ENCODE peak calls at places on chromosomes 1 and 21, in five cellular contexts. J is endothelial cell, R is mammary epithelial cell, E is cardiac fibroblast, U is IMR-90. Q is an unnamed sample.

GRCh38 chr1:216221260-216221700 is 202.0 kb downstream of the USH2A start:
- DNase-seq in R (peak), J (peak), U (peak), E (peak), Q (peak)

GRCh38 chr1:6002714-6003501 is 10.7 kb upstream of the NPHP4 start:
- DNase-seq in J (no peak), R (no peak), E (no peak), U (no peak), Q (peak)

GRCh38 chr1:53076721-53077598 is 14.9 kb downstream of the PODN start:
- DNase-seq in U (no peak), E (no peak), J (no peak), R (no peak), Q (no peak)

GRCh38 chr1:202802998-202803932 is 5.0 kb downstream of the KDM5B start:
- DNase-seq in R (peak), J (no peak), E (peak), U (peak), Q (no peak)

GRCh38 chr1:81424056-81424455 is 376.7 kb upstream of the ADGRL2 start:
- DNase-seq in J (no peak), U (peak), R (no peak), E (peak), Q (peak)

GRCh38 chr1:45326627-45327591 is at the start of gene HPDL:
- DNase-seq in J (peak), R (no peak), U (peak), E (peak), Q (peak)

GRCh38 chr21:39630191-39630591 is 17.5 kb downstream of the B3GALT5 start:
- DNase-seq in U (peak), R (no peak), J (no peak), E (no peak), Q (no peak)

GRCh38 chr1:8094481-8095241 is 68.6 kb upstream of the ERRFI1 start:
- DNase-seq in E (peak), R (peak), U (peak), J (no peak), Q (no peak)

GRCh38 chr1:200139661-200140250 is 112.2 kb downstream of the NR5A2 start:
- DNase-seq in U (peak), R (peak), E (peak), J (peak), Q (no peak)

GRCh38 chr1:203692565-203693470 is 66.2 kb downstream of the ATP2B4 start:
- DNase-seq in E (peak), U (peak), J (no peak), R (peak), Q (no peak)

GRCh38 chr1:40204855-40205254 is 42.9 kb upstream of the TMCO2 start:
- DNase-seq in E (no peak), U (no peak), R (no peak), J (no peak), Q (no peak)
- TF ChIP-seq CTCF in E (no peak), U (no peak), R (no peak), J (no peak), Q (no peak)

GRCh38 chr1:65558215-65558614 is 137.7 kb downstream of the LEPR start:
- DNase-seq in U (no peak), J (no peak), E (peak), R (no peak), Q (no peak)

GRCh38 chr1:65554829-65555228 is 134.4 kb downstream of the LEPR start:
- DNase-seq in J (no peak), R (no peak), U (no peak), E (no peak), Q (no peak)
- TF ChIP-seq CTCF in J (no peak), R (no peak), U (no peak), E (no peak), Q (no peak)

GRCh38 chr1:15325375-15326085 is 78.5 kb downstream of the FHAD1 start:
- DNase-seq in U (no peak), E (no peak), J (no peak), R (no peak), Q (no peak)
- TF ChIP-seq CTCF in U (no peak), E (no peak), J (no peak), R (no peak), Q (no peak)

DNA sequence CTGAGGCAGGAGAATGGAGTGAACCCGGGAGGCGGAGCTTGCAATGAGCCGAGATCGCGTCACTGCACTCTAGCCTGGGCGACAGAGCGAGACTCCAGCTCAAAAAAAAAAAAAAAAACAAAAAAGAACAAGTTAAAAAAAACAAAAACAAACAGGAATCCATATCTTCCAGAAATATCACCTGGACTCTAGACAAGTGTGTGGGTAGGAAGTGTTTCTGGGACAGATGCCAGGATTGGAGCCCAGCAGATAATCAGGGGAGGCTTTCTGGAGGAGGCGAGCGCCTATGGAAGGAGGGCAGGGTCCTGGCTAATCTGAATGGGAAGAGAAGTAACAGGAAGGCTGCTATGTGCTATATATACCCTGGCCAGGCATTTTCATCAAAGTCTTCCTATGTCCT is 43.6 kb upstream of the SYNC start:
- DNase-seq in J (no peak), U (no peak), E (no peak), R (no peak), Q (no peak)
- TF ChIP-seq CTCF in J (no peak), U (no peak), E (no peak), R (no peak), Q (no peak)

GRCh38 chr1:201311356-201312011 is 28.2 kb downstream of the PKP1 start:
- DNase-seq in J (no peak), U (no peak), R (peak), E (no peak), Q (no peak)

GRCh38 chr1:201310251-201310985 is 27.1 kb downstream of the PKP1 start:
- DNase-seq in E (no peak), J (no peak), R (no peak), U (no peak), Q (no peak)

GRCh38 chr1:201310986-201311355 is 27.7 kb downstream of the PKP1 start:
- DNase-seq in E (no peak), J (no peak), U (peak), R (peak), Q (no peak)

GRCh38 chr1:201307760-201308499 is 24.6 kb downstream of the PKP1 start:
- DNase-seq in R (peak), E (no peak), U (no peak), J (no peak), Q (no peak)

DNA sequence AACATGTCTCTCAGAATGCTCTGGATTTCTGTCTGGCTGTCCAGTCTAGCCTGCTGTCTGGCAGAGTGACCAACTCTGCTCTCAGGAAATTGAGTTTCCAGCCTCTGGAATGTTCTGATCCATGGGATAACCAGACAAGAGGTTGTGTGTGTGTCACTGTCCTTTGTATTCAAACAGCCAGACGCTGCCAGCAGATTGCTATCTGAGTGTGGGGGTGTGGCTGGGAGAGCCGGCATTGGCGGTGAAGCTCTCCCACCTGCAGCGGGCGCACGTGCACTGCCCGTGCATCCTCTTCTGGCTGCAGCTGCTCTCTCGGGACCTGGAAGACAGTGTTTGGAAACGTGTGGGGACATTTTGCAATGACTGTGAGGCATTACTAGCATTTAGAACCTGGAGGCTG is 26.1 kb downstream of the PKP1 start:
- DNase-seq in J (peak), R (peak), E (peak), U (peak), Q (peak)
- TF ChIP-seq CTCF in J (no peak), R (peak), E (no peak), U (no peak), Q (no peak)